ENCODE peak calls at places on chromosomes 12 and 14, in seven cellular contexts. E is MM.1S, U is hepatocyte, R is OCI-LY7, G is GM23248, X is PC-3, T is SK-N-SH. W is an unnamed sample. For H3K9me3, the result is how much of the 10 kb centered on the place peaks cover.

GRCh38 chr12:31234955-31235867 is 90.7 kb downstream of the SINHCAF start:
- DNase-seq in T (peak), X (peak), R (peak), U (peak), E (no peak), G (peak), W (peak)

GRCh38 chr14:23177181-23177580 is 6.3 kb downstream of the SLC7A8 start:
- DNase-seq in E (no peak), R (no peak), X (peak), U (no peak), T (no peak), G (no peak), W (no peak)

GRCh38 chr12:102964872-102965271 is 7.4 kb downstream of the ASCL1 start:
- DNase-seq in X (no peak), R (no peak), E (no peak), G (no peak), T (peak), U (peak), W (peak)

GRCh38 chr14:97713023-97713422 is 915.8 kb downstream of the VRK1 start:
- DNase-seq in X (peak), U (peak), R (no peak), E (no peak), G (peak), T (no peak), W (no peak)

GRCh38 chr12:22415342-22416309 is 81.1 kb upstream of the ST8SIA1 start:
- DNase-seq in X (peak), E (no peak), G (peak), R (no peak), U (no peak), T (no peak), W (no peak)

GRCh38 chr12:25976289-25976688 is 17.8 kb downstream of the RASSF8 start:
- DNase-seq in T (no peak), R (no peak), U (no peak), X (no peak), G (peak), E (no peak), W (no peak)

GRCh38 chr12:75322464-75322863 is 7.7 kb downstream of the CAPS2 start:
- DNase-seq in R (no peak), E (no peak), U (no peak), X (no peak), G (peak), T (no peak), W (no peak)

GRCh38 chr12:114659084-114659483 is 24.9 kb downstream of the TBX3 start:
- DNase-seq in T (no peak), U (no peak), E (no peak), X (no peak), R (no peak), G (no peak), W (no peak)

GRCh38 chr14:106276326-106277267 is 750.2 kb downstream of the TMEM121 start:
- DNase-seq in G (no peak), X (no peak), E (no peak), U (no peak), R (no peak), T (no peak), W (no peak)

GRCh38 chr12:38890102-38890501 is 15.3 kb downstream of the CPNE8 start:
- DNase-seq in U (peak), G (no peak), R (no peak), E (no peak), X (peak), T (peak), W (no peak)

GRCh38 chr12:67710582-67710981 is 62.0 kb downstream of the DYRK2 start:
- DNase-seq in U (peak), T (no peak), X (peak), E (no peak), R (no peak), G (peak), W (no peak)

GRCh38 chr14:81363746-81364400 is 36.3 kb downstream of the STON2 start:
- DNase-seq in X (no peak), U (no peak), E (no peak), G (peak), R (peak), T (peak), W (no peak)

GRCh38 chr12:38370311-38370710 is 53.7 kb downstream of the ALG10B start:
- DNase-seq in E (no peak), R (no peak), U (no peak), T (no peak), X (peak), G (no peak), W (no peak)

GRCh38 chr12:71731439-71732356 is 23.0 kb upstream of the RAB21 start:
- DNase-seq in R (peak), T (no peak), X (peak), U (peak), E (no peak), G (peak), W (peak)

GRCh38 chr12:100464529-100464928 is 9.1 kb upstream of the NR1H4 start:
- DNase-seq in U (no peak), T (no peak), X (no peak), E (no peak), R (no peak), G (no peak), W (no peak)

GRCh38 chr14:71692496-71692895 is 239.7 kb upstream of the RGS6 start:
- DNase-seq in T (no peak), E (no peak), R (no peak), G (peak), U (no peak), X (peak), W (no peak)

GRCh38 chr14:99568567-99569560 is 35.1 kb downstream of the CCDC85C start:
- DNase-seq in T (no peak), R (no peak), E (no peak), U (no peak), G (peak), X (peak), W (no peak)

DNA sequence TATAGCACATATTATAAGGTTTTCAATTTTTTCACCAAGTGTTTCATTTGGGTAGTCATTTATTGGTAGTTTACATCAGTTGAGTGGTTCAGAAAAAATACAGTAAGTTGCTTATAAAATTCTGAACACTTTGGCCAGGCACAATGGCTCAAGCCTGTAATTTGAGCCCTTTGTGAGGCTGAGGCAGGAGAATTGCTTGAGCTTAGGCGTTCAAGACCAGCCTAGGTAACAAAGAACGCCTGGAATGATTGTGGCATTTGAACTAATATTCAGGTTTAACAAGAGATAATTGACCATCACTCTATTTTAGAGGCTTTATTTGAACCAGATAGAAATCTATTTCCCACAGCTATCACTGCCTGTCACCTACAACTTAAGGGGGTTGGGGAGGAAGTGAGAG is 22.7 kb downstream of the HIF1A start:
- DNase-seq in X (no peak), R (no peak), G (no peak), E (no peak), T (no peak), U (no peak), W (peak)
- H3K4me3 ChIP-seq in X (no peak), R (peak), G (peak), E (no peak), T (no peak), U (no peak), W (no peak)

GRCh38 chr14:94074534-94074933 is 6.5 kb downstream of the DDX24 start:
- DNase-seq in T (no peak), R (no peak), G (no peak), E (no peak), U (no peak), X (no peak), W (no peak)
- H3K9me3 ChIP-seq in T (under half), R (under half), G (under half), E (under half), U (under half), X (under half), W (under half)

GRCh38 chr12:533718-534117 is 74.0 kb downstream of the B4GALNT3 start:
- DNase-seq in T (no peak), E (no peak), R (no peak), G (no peak), X (no peak), U (no peak), W (no peak)

GRCh38 chr12:532908-533565 is 73.3 kb downstream of the B4GALNT3 start:
- DNase-seq in X (peak), E (no peak), R (no peak), U (peak), T (no peak), G (peak), W (no peak)

GRCh38 chr12:530871-531270 is 71.1 kb downstream of the B4GALNT3 start:
- DNase-seq in R (no peak), X (no peak), U (no peak), E (no peak), G (no peak), T (no peak), W (no peak)

GRCh38 chr12:530308-530707 is 70.6 kb downstream of the B4GALNT3 start:
- DNase-seq in G (peak), R (no peak), T (no peak), X (no peak), U (no peak), E (no peak), W (no peak)

DNA sequence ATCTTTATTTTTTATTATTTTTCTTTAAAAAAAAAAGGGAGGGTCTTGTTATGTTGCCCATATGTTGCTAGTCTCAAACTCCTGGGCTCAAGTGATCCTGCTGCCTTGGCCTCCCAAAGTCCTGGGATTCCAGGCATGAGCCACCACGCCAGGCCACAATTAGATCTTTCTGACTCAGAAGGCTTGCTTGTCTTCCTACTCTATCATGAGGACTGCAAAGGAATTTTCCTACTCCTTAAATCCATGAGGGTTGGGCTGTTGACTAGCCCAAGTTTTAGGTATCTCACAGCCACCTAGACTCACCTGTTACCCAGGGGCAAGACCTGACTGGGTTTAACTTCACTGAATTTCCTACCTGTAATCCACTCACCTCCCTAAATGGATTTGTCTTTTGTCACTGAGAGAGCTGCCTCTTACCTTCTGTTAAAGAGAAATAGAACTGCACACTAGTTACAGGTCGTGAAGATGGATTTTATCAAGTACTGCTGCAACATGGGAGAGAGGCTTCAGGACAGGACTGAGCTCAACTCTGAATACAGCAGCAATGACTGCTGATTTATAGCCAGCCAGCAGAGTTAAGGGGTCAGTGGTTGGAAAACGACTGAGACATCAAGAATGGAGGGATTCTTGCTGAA is 72.3 kb downstream of the B4GALNT3 start:
- DNase-seq in G (peak), T (no peak), E (no peak), R (no peak), X (no peak), U (no peak), W (no peak)
- TF ChIP-seq EZH2phosphoT487 in G (no peak), T (no peak), E (no peak), R (no peak), X (no peak), U (no peak), W (no peak)

GRCh38 chr14:57508756-57509155 is 15.1 kb upstream of the CCDC198 start:
- DNase-seq in T (no peak), E (no peak), G (no peak), X (no peak), R (no peak), U (no peak), W (no peak)

DNA sequence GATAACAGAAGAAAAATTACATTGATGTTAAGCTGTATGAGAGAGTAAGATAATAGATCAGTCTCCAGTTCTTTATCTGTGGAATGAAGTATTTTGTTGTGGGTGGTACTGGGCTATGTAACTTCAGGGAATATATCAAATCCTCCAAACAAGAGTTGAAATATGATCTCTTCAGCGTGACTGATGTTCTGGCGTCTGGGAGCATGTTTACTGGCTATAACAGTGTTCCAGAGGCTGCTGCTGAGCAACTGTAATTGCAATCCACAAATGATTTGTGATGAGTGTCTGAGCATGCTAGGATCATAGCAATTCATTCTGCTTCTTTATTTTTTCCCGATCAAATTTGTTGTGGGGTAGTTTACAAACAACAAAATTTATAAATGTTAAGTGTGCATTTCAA is 18.6 kb upstream of the CCDC198 start:
- DNase-seq in R (no peak), U (peak), E (no peak), G (no peak), T (no peak), X (no peak), W (no peak)
- H3K4me3 ChIP-seq in R (no peak), U (no peak), E (no peak), G (no peak), T (no peak), X (no peak), W (no peak)

GRCh38 chr14:105100931-105101330 is 35.7 kb upstream of the GPR132 start:
- DNase-seq in U (no peak), G (no peak), T (no peak), X (no peak), E (no peak), R (no peak), W (no peak)
- H3K9me3 ChIP-seq in U (under half), G (under half), T (under half), X (under half), E (under half), R (under half), W (under half)

GRCh38 chr14:90645842-90646443 is 170.3 kb downstream of the TTC7B start:
- DNase-seq in U (peak), T (no peak), E (no peak), G (no peak), X (peak), R (no peak), W (peak)
- TF ChIP-seq EZH2phosphoT487 in U (no peak), T (no peak), E (no peak), G (no peak), X (no peak), R (no peak), W (no peak)

GRCh38 chr14:59333668-59334067 is 131.5 kb downstream of the GPR135 start:
- DNase-seq in U (peak), X (no peak), G (peak), T (no peak), R (no peak), E (no peak), W (no peak)

GRCh38 chr14:59339526-59339925 is 125.7 kb downstream of the GPR135 start:
- DNase-seq in T (no peak), E (no peak), X (no peak), G (no peak), U (no peak), R (no peak), W (peak)

GRCh38 chr14:59333235-59333634 is 131.9 kb downstream of the GPR135 start:
- DNase-seq in G (no peak), E (no peak), X (no peak), T (no peak), R (no peak), U (no peak), W (no peak)

GRCh38 chr14:59336078-59336477 is 129.1 kb downstream of the GPR135 start:
- DNase-seq in U (no peak), T (no peak), G (no peak), E (no peak), R (no peak), X (no peak), W (no peak)

DNA sequence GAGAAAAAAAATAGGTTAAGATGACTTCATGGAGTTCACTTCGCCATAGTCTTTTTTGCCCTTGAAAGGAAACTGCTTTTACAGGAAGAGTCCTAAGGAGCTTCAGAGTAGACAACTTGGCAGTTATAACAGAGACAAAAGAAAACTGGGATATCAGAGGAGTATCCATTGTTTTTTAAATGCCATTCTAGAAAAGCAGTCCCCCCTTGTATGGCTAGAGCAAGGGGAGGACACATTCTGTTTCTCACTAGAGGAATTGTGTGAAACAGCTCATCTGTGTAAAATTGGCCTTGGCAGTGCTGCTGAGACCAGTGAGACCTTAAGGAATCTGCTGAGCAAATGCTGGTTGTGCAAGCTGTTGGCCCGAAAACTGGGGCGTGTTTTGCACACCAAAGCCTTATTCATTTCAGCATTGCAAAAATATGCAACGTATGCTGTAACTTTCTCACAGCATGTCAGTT is 128.0 kb downstream of the GPR135 start:
- DNase-seq in U (no peak), X (no peak), T (no peak), R (no peak), G (peak), E (no peak), W (peak)
- H3K4me3 ChIP-seq in U (no peak), X (no peak), T (no peak), R (no peak), G (no peak), E (no peak), W (no peak)

W was measured in neural progenitor cell.